ENCODE peak calls at places on chromosome 2, in eight cellular contexts. B is cardiac fibroblast, V is body of pancreas, Z is cardiac muscle cell, Q is foreskin fibroblast, I is thoracic aorta, F is ovary, X is astrocyte. W is an unnamed sample.

GRCh38 chr2:143177081-143177786 is 48.0 kb downstream of the ARHGAP15 start:
- DNase-seq in B (peak; percentile 15), V (no peak), Z (peak; percentile 11), Q (no peak), I (no peak), F (no peak), X (no peak), W (peak; percentile 13)

GRCh38 chr2:45904267-45904921 is 252.9 kb downstream of the PRKCE start:
- DNase-seq in B (no peak), V (no peak), Z (no peak), Q (peak; percentile 54), I (no peak), F (no peak), X (peak; percentile 31), W (no peak)

GRCh38 chr2:230358305-230358704 is 31.3 kb downstream of the SP140L start:
- DNase-seq in B (peak; percentile 48), V (no peak), Z (peak; percentile 10), Q (peak; percentile 59), I (no peak), F (no peak), X (peak; percentile 14), W (peak; percentile 33)

GRCh38 chr2:10909050-10909995 is 2.4 kb upstream of the KCNF1 start:
- DNase-seq in B (no peak), V (peak; percentile 33), Z (no peak), Q (no peak), I (no peak), F (no peak), X (no peak), W (no peak)

GRCh38 chr2:203446780-203447179 is 88.3 kb downstream of the RAPH1 start:
- DNase-seq in B (no peak), V (no peak), Z (no peak), Q (no peak), I (no peak), F (no peak), X (no peak), W (no peak)

GRCh38 chr2:73920577-73921545 is 5.8 kb upstream of the DGUOK start:
- DNase-seq in B (no peak), V (peak; percentile 43), Z (peak; percentile 26), Q (no peak), I (no peak), F (no peak), X (no peak), W (no peak)

GRCh38 chr2:113858764-113859163 is 31.1 kb upstream of the ACTR3 start:
- DNase-seq in B (peak; percentile 87), V (no peak), Z (peak; percentile 66), Q (peak; percentile 92), I (no peak), F (no peak), X (peak; percentile 90), W (peak; percentile 79)

GRCh38 chr2:163481515-163481914 is 254.3 kb downstream of the FIGN start:
- DNase-seq in B (no peak), V (no peak), Z (no peak), Q (no peak), I (no peak), F (no peak), X (no peak), W (no peak)

DNA sequence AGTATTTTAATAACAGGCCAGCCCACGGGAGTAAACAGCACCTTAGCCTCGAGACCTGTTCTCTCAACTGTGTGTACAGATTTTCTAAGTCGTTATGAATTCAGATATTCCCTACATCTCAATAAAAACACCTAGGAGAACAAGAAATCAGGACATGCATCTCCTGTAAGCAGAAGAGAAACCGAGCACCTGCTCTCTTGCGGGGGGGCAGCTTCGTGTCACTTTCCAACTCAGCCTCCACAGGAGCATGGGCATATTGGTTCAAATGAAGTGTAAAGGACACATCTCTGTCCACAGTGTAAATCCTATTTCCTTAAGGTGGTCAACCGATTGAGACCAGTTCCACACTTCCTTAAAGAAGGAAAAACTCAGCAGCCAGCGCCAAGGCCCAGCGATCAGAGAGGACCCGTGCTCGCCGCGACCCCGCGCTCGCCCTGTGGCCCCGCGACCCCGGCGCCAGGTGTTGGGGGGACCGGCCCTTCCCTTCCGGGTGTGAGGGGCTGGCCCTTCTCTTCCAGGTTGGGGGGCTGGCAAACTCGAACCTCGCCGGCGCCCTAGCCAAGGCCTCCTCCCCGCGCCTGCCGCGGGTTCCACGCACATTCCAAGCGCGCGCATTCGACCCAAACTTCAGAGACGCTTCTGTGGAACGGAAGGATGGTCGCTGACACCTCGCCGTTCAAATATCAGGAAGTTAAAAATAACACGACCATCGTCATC is 652 bp downstream of the SH3YL1 start:
- DNase-seq in B (no peak), V (peak; percentile 62), Z (no peak), Q (no peak), I (no peak), F (no peak), X (no peak), W (no peak)
- H3K4me3 ChIP-seq in B (peak overlapping the region; percentile 93), V (peak overlapping the region; percentile 55), Z (peak overlapping the region; percentile 97), Q (peak overlapping the region; percentile 65), I (peak overlapping the region; percentile 85), F (peak overlapping the region; percentile 88), X (peak overlapping the region; percentile 84), W (peak overlapping the region; percentile 97)

DNA sequence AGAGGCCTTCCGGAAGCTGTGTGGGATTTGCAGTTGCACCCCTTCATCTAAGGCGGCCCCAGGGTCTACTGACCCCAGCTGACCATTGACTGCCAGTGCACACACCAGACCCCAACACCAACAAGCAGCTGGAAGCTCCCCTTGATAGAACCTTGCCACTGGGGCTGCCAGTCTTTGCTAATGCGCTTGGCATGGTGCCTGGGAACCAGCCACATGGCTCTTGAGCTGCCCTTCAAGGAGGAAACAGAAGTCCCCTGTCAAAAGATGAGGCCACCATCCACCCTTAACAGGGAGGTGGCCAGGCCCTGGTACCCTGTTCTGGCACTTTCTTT is 8.5 kb downstream of the ALPI start:
- DNase-seq in B (no peak), V (no peak), Z (no peak), Q (no peak), I (no peak), F (no peak), X (no peak), W (no peak)
- TF ChIP-seq CTCF in B (no peak), V (no peak), Z (no peak), Q (no peak), I (no peak), F (no peak), X (no peak), W (no peak)

GRCh38 chr2:38374978-38375377 is 2.1 kb downstream of the ATL2 start:
- DNase-seq in B (no peak), V (no peak), Z (no peak), Q (no peak), I (no peak), F (no peak), X (no peak), W (no peak)
- H3K4me3 ChIP-seq in B (no peak overlapping the region), V (no peak overlapping the region), Z (peak overlapping the region; percentile 87), Q (peak overlapping the region; percentile 87), I (peak overlapping the region; percentile 87), F (peak overlapping the region; percentile 73), X (no peak overlapping the region), W (peak overlapping the region; percentile 89)

GRCh38 chr2:170486730-170487129 is 228.4 kb upstream of the SP5 start:
- DNase-seq in B (peak; percentile 11), V (no peak), Z (no peak), Q (no peak), I (no peak), F (no peak), X (no peak), W (no peak)
- TF ChIP-seq CTCF in B (no peak), V (no peak), Z (no peak), Q (no peak), I (peak; percentile 19), F (no peak), X (no peak), W (no peak)

GRCh38 chr2:84886791-84887190 is 5.9 kb upstream of the TRABD2A start:
- DNase-seq in B (no peak), V (no peak), Z (no peak), Q (no peak), I (no peak), F (no peak), X (no peak), W (no peak)

GRCh38 chr2:84889332-84889731 is 8.4 kb upstream of the TRABD2A start:
- DNase-seq in B (no peak), V (no peak), Z (no peak), Q (no peak), I (no peak), F (no peak), X (no peak), W (no peak)

GRCh38 chr2:84885111-84885510 is 4.2 kb upstream of the TRABD2A start:
- DNase-seq in B (no peak), V (no peak), Z (no peak), Q (no peak), I (no peak), F (peak; percentile 58), X (no peak), W (no peak)

GRCh38 chr2:84891355-84892010 is 10.6 kb upstream of the TRABD2A start:
- DNase-seq in B (no peak), V (no peak), Z (no peak), Q (no peak), I (no peak), F (no peak), X (no peak), W (no peak)

DNA sequence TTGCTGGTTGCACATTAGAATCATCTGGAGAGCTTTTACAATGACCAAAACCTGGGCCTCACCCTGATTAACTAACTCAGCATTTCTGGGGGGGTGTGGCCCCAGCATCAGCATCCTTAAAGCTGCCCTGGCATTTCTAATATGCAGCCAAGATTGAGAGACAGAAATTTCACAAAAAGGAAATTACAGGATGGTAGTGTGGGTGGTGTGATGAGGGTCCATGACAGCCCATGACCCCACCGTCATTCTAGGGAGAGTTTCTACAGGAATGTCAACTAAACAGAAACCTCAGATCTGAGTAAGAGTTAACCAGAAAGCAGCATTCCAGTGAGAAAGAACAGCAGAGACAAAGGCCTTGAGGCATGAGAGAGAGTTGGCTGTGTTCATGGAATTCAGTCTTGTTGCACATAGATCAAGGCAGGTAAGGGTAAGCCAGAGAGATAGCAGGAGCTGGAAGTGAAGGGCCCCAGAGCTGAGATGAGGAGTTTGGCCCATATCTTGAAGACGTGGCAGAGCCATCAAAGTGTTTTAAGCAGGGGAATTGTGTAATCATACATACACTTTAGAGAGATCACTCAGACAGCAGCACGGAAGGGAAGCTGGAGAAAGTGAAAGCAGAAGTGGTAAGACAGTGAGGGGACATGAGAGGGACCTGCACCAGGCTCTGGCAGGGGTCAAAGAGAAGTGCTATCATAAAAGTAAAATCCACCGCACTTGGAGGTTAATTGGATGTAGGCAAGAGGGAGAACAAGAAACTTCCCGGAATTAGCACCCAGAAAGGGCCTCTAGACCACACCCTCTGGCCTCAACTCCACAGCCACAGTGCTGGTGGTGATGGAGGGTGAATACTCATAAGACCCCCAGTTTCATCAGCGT is 7.8 kb upstream of the TRABD2A start:
- DNase-seq in B (peak; percentile 73), V (no peak), Z (peak; percentile 76), Q (no peak), I (no peak), F (no peak), X (peak; percentile 76), W (peak; percentile 66)
- H3K4me3 ChIP-seq in B (peak overlapping the region; percentile 9), V (no peak overlapping the region), Z (no peak overlapping the region), Q (peak overlapping the region; percentile 30), I (peak overlapping the region; percentile 50), F (no peak overlapping the region), X (no peak overlapping the region), W (peak overlapping the region; percentile 4)